ENCODE peak calls at places on chromosomes 4 and X, in eight cellular contexts. One of them, this sample, is unnamed.

GRCh38 chrX:130772313-130773140 is 130.5 kb downstream of the ENOX2 start:
- DNase-seq in stromal cell of bone marrow: peak
- DNase-seq in stimulated activated CD8-positive, alpha-beta memory T cell treated with anti-CD3 and anti-CD28 coated beads, Interleukin-7, amount 100 ng/mL, for 4 hours: no peak
- DNase-seq in spleen: no peak
- DNase-seq in HCT116: no peak
- DNase-seq in MV-4-11: no peak
- DNase-seq in GM04504: peak
- DNase-seq in fibroblast of mammary gland: peak
- DNase-seq in this sample: peak

GRCh38 chr4:19850909-19851308 is 400.8 kb upstream of the SLIT2 start:
- DNase-seq in fibroblast of mammary gland: peak
- DNase-seq in HCT116: peak
- DNase-seq in GM04504: peak
- DNase-seq in stimulated activated CD8-positive, alpha-beta memory T cell treated with anti-CD3 and anti-CD28 coated beads, Interleukin-7, amount 100 ng/mL, for 4 hours: no peak
- DNase-seq in stromal cell of bone marrow: peak
- DNase-seq in spleen: no peak
- DNase-seq in MV-4-11: no peak
- DNase-seq in this sample: peak

GRCh38 chr4:107853444-107854325 is 29.0 kb downstream of the SGMS2 start:
- DNase-seq in MV-4-11: no peak
- DNase-seq in stromal cell of bone marrow: peak
- DNase-seq in HCT116: peak
- DNase-seq in spleen: no peak
- DNase-seq in GM04504: peak
- DNase-seq in fibroblast of mammary gland: peak
- DNase-seq in stimulated activated CD8-positive, alpha-beta memory T cell treated with anti-CD3 and anti-CD28 coated beads, Interleukin-7, amount 100 ng/mL, for 4 hours: no peak
- DNase-seq in this sample: no peak

GRCh38 chr4:926538-926937 is 5.6 kb downstream of the GAK start:
- DNase-seq in MV-4-11: no peak
- DNase-seq in stromal cell of bone marrow: no peak
- DNase-seq in fibroblast of mammary gland: peak
- DNase-seq in spleen: peak
- DNase-seq in stimulated activated CD8-positive, alpha-beta memory T cell treated with anti-CD3 and anti-CD28 coated beads, Interleukin-7, amount 100 ng/mL, for 4 hours: no peak
- DNase-seq in GM04504: no peak
- DNase-seq in HCT116: no peak
- DNase-seq in this sample: no peak

GRCh38 chrX:131746491-131746968 is 202.7 kb downstream of the OR13H1 start:
- DNase-seq in MV-4-11: no peak
- DNase-seq in stromal cell of bone marrow: peak
- DNase-seq in HCT116: peak
- DNase-seq in spleen: peak
- DNase-seq in fibroblast of mammary gland: peak
- DNase-seq in stimulated activated CD8-positive, alpha-beta memory T cell treated with anti-CD3 and anti-CD28 coated beads, Interleukin-7, amount 100 ng/mL, for 4 hours: no peak
- DNase-seq in GM04504: peak
- DNase-seq in this sample: no peak

GRCh38 chr4:55312491-55313101 is 33.4 kb upstream of the SRD5A3 start:
- DNase-seq in spleen: no peak
- DNase-seq in stromal cell of bone marrow: peak
- DNase-seq in fibroblast of mammary gland: peak
- DNase-seq in HCT116: peak
- DNase-seq in GM04504: peak
- DNase-seq in MV-4-11: peak
- DNase-seq in stimulated activated CD8-positive, alpha-beta memory T cell treated with anti-CD3 and anti-CD28 coated beads, Interleukin-7, amount 100 ng/mL, for 4 hours: no peak
- DNase-seq in this sample: no peak

GRCh38 chr4:153232768-153233167 is 28.5 kb downstream of the TRIM2 start:
- DNase-seq in fibroblast of mammary gland: no peak
- DNase-seq in stimulated activated CD8-positive, alpha-beta memory T cell treated with anti-CD3 and anti-CD28 coated beads, Interleukin-7, amount 100 ng/mL, for 4 hours: no peak
- DNase-seq in spleen: no peak
- DNase-seq in MV-4-11: no peak
- DNase-seq in stromal cell of bone marrow: no peak
- DNase-seq in GM04504: no peak
- DNase-seq in HCT116: peak
- DNase-seq in this sample: no peak

GRCh38 chr4:24763631-24764302 is 31.6 kb upstream of the SOD3 start:
- DNase-seq in spleen: no peak
- DNase-seq in stimulated activated CD8-positive, alpha-beta memory T cell treated with anti-CD3 and anti-CD28 coated beads, Interleukin-7, amount 100 ng/mL, for 4 hours: no peak
- DNase-seq in stromal cell of bone marrow: peak
- DNase-seq in MV-4-11: no peak
- DNase-seq in fibroblast of mammary gland: peak
- DNase-seq in HCT116: no peak
- DNase-seq in GM04504: no peak
- DNase-seq in this sample: no peak

This sample was measured in skeletal muscle cell.